ENCODE peak calls at places on chromosomes 13 and 19, in seven cellular contexts. S is astrocyte of the hippocampus; N is renal cortical epithelial cell; Q is aorta; E is stimulated activated naive CD4-positive, alpha-beta T cell; R is activated T-cell treated with anti-CD3 and anti-CD28 coated beads, Interleukin-2, amount 50 U/mL, for 48 hours; P is GM04504. K is an unnamed sample.
A peak's percentile ranks its signal among the peaks of the same experiment; 100 is the strongest.

GRCh38 chr19:56692496-56692895 is 20.9 kb upstream of the ZNF835 start:
- DNase-seq in P (no peak), R (no peak), E (no peak), S (peak; percentile 58), Q (no peak), N (no peak), K (no peak)

GRCh38 chr13:100645382-100645781 is 29.2 kb downstream of the TMTC4 start:
- DNase-seq in N (no peak), E (no peak), R (no peak), S (no peak), Q (no peak), P (no peak), K (no peak)

GRCh38 chr13:36438594-36439483 is 6.5 kb downstream of the CCNA1 start:
- DNase-seq in R (no peak), S (no peak), E (no peak), Q (no peak), N (no peak), P (no peak), K (no peak)

GRCh38 chr13:45370922-45371406 is 30.0 kb upstream of the TPT1 start:
- DNase-seq in P (no peak), S (peak; percentile 95), R (peak; percentile 64), Q (peak; percentile 90), E (no peak), N (peak; percentile 72), K (peak; percentile 82)

GRCh38 chr19:5292843-5293606 is 47.6 kb downstream of the PTPRS start:
- DNase-seq in R (peak; percentile 68), P (peak; percentile 68), Q (peak; percentile 90), E (peak; percentile 45), S (peak; percentile 84), N (no peak), K (peak; percentile 81)

GRCh38 chr19:17076539-17076919 is 952 bp downstream of the MYO9B start:
- DNase-seq in R (peak; percentile 51), Q (no peak), E (no peak), P (no peak), N (no peak), S (peak; percentile 37), K (no peak)

GRCh38 chr13:23979361-23980159 is 82.3 kb upstream of the C1QTNF9B start:
- DNase-seq in R (peak; percentile 35), P (peak; percentile 71), N (peak; percentile 79), Q (peak; percentile 95), E (no peak), S (peak; percentile 95), K (peak; percentile 82)

GRCh38 chr13:99657848-99658265 is 156.6 kb downstream of the TM9SF2 start:
- DNase-seq in R (no peak), E (no peak), N (no peak), Q (no peak), S (peak; percentile 74), P (no peak), K (peak; percentile 67)

GRCh38 chr13:53045110-53045509 is 16.5 kb downstream of the OLFM4 start:
- DNase-seq in S (peak; percentile 1), P (no peak), E (no peak), Q (no peak), R (no peak), N (no peak), K (no peak)

GRCh38 chr19:38012290-38012689 is 105.3 kb downstream of the SIPA1L3 start:
- DNase-seq in S (no peak), N (no peak), P (no peak), Q (no peak), E (no peak), R (no peak), K (no peak)